ENCODE peak calls at places on chromosomes 13 and 19, in four cellular contexts. X is Peyer's patch, K is endothelial cell, M is endodermal cell. Y is an unnamed sample.

GRCh38 chr13:39269411-39269810 is 231.2 kb downstream of the NHLRC3 start:
- DNase-seq in K (no peak), M (no peak), X (no peak), Y (no peak)

GRCh38 chr13:49760555-49760954 is 31.9 kb downstream of the KPNA3 start:
- DNase-seq in K (no peak), X (no peak), M (no peak), Y (no peak)

GRCh38 chr19:4518345-4519171 is at the start of gene PLIN4:
- DNase-seq in K (no peak), M (peak), X (no peak), Y (peak)

GRCh38 chr13:36353001-36353400 is 6.8 kb upstream of the SPART start:
- DNase-seq in M (no peak), X (no peak), K (no peak), Y (no peak)

GRCh38 chr13:21124853-21125252 is 51.5 kb downstream of the SKA3 start:
- DNase-seq in X (no peak), K (peak), M (no peak), Y (no peak)

GRCh38 chr19:38915329-38916321 is 3.6 kb upstream of the CCER2 start:
- DNase-seq in K (no peak), X (no peak), M (no peak), Y (no peak)

GRCh38 chr13:106507560-106508274 is 27.7 kb downstream of the EFNB2 start:
- DNase-seq in K (no peak), M (no peak), X (no peak), Y (peak)

GRCh38 chr19:2226051-2226839 is 9.9 kb downstream of the PLEKHJ1 start:
- DNase-seq in M (no peak), K (no peak), X (no peak), Y (no peak)

GRCh38 chr19:11685676-11686650 is 52.8 kb downstream of the ZNF823 start:
- DNase-seq in K (no peak), M (no peak), X (no peak), Y (no peak)

GRCh38 chr13:114130131-114130707 is 2.2 kb downstream of the RASA3 start:
- DNase-seq in K (no peak), M (peak), X (no peak), Y (no peak)

GRCh38 chr19:10863107-10863700 is 8.1 kb upstream of the CARM1 start:
- DNase-seq in K (no peak), X (no peak), M (peak), Y (no peak)

DNA sequence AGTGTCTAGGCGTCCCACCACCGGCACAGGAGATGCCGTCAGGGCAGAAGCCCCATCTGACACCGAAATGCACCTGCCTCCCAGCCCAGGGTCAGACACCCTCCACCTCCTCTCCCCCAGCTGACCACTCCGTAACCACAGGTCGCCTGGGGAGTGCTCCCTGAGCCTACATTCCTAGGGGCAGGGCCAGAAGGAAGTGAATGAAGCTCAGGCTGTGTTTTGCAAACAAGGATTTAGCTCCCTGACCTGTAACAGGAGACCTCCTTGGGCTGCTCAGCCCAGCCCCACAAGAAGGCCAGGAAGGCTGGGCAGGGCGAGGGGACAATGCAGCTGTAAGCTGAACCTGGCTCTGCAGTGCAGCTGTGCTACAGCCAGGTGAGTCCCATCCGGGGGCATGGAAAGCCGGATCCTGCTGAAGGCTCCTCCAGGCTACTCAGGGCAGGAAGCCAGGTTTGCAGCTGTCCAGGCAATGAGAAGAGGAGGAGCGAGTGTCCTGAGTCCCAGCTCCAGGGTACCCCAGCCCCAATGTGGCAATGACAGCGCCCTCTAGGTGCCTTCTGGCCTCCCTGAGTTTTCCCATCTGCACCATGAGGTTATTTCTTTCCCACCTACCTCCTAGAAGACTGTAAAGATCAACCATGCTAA is 42.1 kb downstream of the RHPN2 start:
- DNase-seq in M (peak), K (peak), X (no peak), Y (no peak)
- TF ChIP-seq CTCF in M (peak), K (no peak), X (no peak), Y (peak)

GRCh38 chr19:50357178-50358100 is 8.0 kb downstream of the NAPSA start:
- DNase-seq in X (peak), M (peak), K (peak), Y (peak)
- TF ChIP-seq CTCF in X (peak), M (peak), K (peak), Y (peak)

GRCh38 chr19:19232231-19232630 is 20.5 kb downstream of the NCAN start:
- DNase-seq in K (no peak), M (no peak), X (no peak), Y (no peak)
- TF ChIP-seq CTCF in K (no peak), M (no peak), X (no peak), Y (no peak)

GRCh38 chr13:48580185-48580803 is 47.4 kb upstream of the RCBTB2 start:
- DNase-seq in K (peak), X (peak), M (peak), Y (peak)
- TF ChIP-seq CTCF in K (peak), X (peak), M (peak), Y (peak)

DNA sequence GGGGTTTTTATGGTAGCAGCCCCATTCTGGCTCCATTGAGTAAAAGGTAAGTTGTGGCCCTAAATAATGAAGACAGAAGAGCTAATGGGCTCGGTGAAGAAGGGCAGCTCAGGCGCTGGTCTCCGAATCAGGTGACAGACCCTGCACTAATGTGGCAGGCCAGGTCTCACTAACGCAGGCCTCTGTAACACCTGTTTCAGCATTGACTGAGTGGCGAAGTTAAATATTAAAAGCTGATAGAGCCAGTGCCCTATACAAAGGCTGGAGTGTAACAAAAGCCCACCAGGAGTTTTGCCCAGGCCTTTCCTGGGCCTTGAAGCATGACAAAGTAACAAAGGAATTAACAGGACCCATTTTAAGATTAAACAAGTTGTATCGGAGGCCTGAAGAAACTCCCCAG is 19.2 kb downstream of the POP4 start:
- DNase-seq in X (no peak), K (no peak), M (peak), Y (no peak)
- TF ChIP-seq CTCF in X (no peak), K (no peak), M (no peak), Y (no peak)

DNA sequence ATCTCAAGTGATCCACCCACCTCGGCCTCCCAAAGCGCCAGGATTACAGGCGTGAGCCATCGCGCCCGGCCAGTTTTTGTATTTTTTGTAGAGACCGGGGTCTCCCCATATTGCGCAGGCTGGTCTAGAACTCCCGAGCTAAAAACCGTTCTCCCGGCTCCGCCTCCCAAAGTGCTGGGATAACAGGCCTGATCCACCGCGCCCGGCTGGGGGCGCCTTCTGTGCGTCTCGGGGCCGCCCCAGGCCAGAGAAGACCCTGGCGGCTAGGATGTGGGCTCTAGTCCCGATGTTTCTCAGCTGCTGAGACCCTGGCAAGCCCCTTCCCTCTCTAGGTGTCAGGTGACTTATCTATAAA is 3.6 kb downstream of the ARHGAP45 start:
- DNase-seq in K (no peak), X (no peak), M (peak), Y (no peak)
- TF ChIP-seq CTCF in K (no peak), X (no peak), M (peak), Y (no peak)

GRCh38 chr19:45497791-45498190 is 452 bp upstream of the PPM1N start:
- DNase-seq in M (peak), X (no peak), K (no peak), Y (no peak)

GRCh38 chr19:45496349-45496953 is 396 bp downstream of the RTN2 start:
- DNase-seq in M (peak), X (peak), K (peak), Y (no peak)

GRCh38 chr19:45499196-45500180 is 1.2 kb downstream of the PPM1N start:
- DNase-seq in K (peak), M (peak), X (peak), Y (peak)

GRCh38 chr19:45500918-45501729 is 2.9 kb downstream of the PPM1N start:
- DNase-seq in K (no peak), M (peak), X (no peak), Y (no peak)

DNA sequence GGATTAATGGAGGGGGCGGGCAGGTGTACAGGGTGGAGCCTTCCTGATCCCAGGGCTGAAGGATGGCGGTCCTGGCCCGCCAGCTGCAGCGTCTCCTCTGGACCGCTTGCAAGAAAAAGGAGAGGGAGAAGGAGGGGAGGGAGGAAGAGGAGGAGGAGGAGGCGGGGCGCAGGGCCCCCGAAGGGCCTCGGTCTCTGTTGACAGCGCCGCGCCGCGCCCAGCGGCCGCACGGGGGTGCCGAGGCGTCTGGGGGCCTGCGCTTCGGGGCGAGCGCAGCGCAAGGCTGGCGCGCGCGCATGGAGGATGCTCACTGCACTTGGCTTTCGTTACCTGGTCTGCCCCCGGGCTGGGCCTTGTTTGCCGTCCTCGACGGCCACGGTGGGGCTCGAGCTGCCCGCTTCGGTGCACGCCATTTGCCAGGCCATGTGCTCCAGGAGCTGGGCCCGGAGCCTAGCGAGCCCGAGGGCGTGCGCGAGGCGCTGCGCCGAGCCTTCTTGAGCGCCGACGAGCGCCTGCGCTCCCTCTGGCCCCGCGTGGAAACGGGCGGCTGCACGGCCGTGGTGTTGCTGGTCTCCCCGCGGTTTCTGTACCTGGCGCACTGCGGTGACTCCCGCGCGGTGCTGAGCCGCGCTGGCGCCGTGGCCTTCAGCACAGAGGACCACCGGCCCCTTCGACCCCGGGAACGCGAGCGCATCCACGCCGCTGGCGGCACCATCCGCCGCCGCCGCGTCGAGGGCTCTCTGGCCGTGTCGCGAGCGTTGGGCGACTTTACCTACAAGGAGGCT is at the start of gene PPM1N:
- DNase-seq in K (peak), M (peak), X (peak), Y (no peak)
- TF ChIP-seq CTCF in K (no peak), M (peak), X (peak), Y (no peak)

DNA sequence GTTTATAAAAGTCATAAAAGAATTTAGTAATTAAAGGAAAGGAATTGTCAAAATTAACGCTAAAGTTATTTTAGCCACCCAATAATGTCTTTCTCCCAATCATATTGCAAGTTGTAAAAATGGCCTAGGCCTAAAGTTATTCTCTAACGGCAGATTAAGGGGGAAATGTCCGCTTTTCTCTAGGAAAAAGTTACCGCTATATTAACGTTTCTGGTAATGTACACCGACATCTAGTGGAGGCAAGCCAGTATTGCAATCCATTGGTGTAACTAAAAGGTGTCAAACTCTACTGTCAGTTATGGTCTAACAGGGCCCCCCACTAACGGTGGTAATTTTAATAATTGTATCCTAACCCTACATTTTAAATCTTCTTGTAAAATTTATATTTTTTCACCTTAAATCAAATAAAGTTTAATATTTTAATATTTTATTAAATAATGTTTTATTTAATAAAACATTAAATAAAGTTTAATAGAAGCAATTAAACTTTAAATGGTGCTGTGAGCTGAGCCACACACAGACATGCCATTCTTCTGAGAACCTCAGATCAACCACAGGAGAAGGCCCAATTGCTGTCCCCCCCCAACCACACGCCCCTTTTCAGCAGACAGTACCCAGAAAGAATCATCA is 35.9 kb upstream of the ZSCAN5A start:
- DNase-seq in X (peak), K (peak), M (peak), Y (peak)
- TF ChIP-seq CTCF in X (peak), K (peak), M (peak), Y (peak)

Y was measured in A549.